ENCODE peak calls at places on chromosomes 11 and 22, in four cellular contexts. One of them, this sample, is unnamed.

GRCh38 chr11:134647066-134647746 is 235.2 kb upstream of the B3GAT1 start:
- DNase-seq in prostate gland: no peak
- DNase-seq in mucosa of descending colon: no peak
- DNase-seq in Peyer's patch: no peak
- DNase-seq in this sample: no peak

GRCh38 chr11:129973809-129974208 is 28.8 kb downstream of the PRDM10 start:
- DNase-seq in mucosa of descending colon: no peak
- DNase-seq in prostate gland: no peak
- DNase-seq in Peyer's patch: no peak
- DNase-seq in this sample: no peak

GRCh38 chr11:93485983-93486382 is 57.2 kb downstream of the SMCO4 start:
- DNase-seq in mucosa of descending colon: no peak
- DNase-seq in Peyer's patch: no peak
- DNase-seq in prostate gland: no peak
- DNase-seq in this sample: no peak

GRCh38 chr22:44181033-44181911 is 547 bp downstream of the PARVG start:
- DNase-seq in mucosa of descending colon: peak; percentile 78
- DNase-seq in Peyer's patch: peak; percentile 75
- DNase-seq in prostate gland: no peak
- DNase-seq in this sample: peak; percentile 62

GRCh38 chr22:43007519-43008102 is 7.3 kb downstream of the PACSIN2 start:
- DNase-seq in Peyer's patch: no peak
- DNase-seq in prostate gland: no peak
- DNase-seq in mucosa of descending colon: peak; percentile 82
- DNase-seq in this sample: no peak

GRCh38 chr22:37138879-37139561 is 10.7 kb downstream of the IL2RB start:
- DNase-seq in Peyer's patch: no peak
- DNase-seq in prostate gland: no peak
- DNase-seq in mucosa of descending colon: no peak
- DNase-seq in this sample: no peak

GRCh38 chr22:38941488-38941987 is 15.9 kb upstream of the APOBEC3A start:
- DNase-seq in mucosa of descending colon: peak; percentile 48
- DNase-seq in Peyer's patch: no peak
- DNase-seq in prostate gland: no peak
- DNase-seq in this sample: peak; percentile 35

GRCh38 chr22:44625981-44626687 is 75.9 kb upstream of the PRR5 start:
- DNase-seq in prostate gland: peak; percentile 54
- DNase-seq in Peyer's patch: peak; percentile 63
- DNase-seq in mucosa of descending colon: peak; percentile 69
- DNase-seq in this sample: peak; percentile 67

GRCh38 chr11:6778518-6778917 is 4.3 kb upstream of the OR2AG1 start:
- DNase-seq in mucosa of descending colon: no peak
- DNase-seq in prostate gland: no peak
- DNase-seq in Peyer's patch: no peak
- DNase-seq in this sample: no peak

GRCh38 chr11:95922536-95923440 is 1.1 kb downstream of the MTMR2 start:
- DNase-seq in mucosa of descending colon: no peak
- DNase-seq in Peyer's patch: no peak
- DNase-seq in prostate gland: no peak
- DNase-seq in this sample: no peak

GRCh38 chr11:15707971-15708370 is 593.2 kb downstream of the INSC start:
- DNase-seq in mucosa of descending colon: peak; percentile 51
- DNase-seq in prostate gland: peak; percentile 81
- DNase-seq in Peyer's patch: no peak
- DNase-seq in this sample: no peak

GRCh38 chr11:125215205-125215565 is 50.6 kb downstream of the PKNOX2 start:
- DNase-seq in mucosa of descending colon: no peak
- DNase-seq in Peyer's patch: no peak
- DNase-seq in prostate gland: no peak
- DNase-seq in this sample: no peak

DNA sequence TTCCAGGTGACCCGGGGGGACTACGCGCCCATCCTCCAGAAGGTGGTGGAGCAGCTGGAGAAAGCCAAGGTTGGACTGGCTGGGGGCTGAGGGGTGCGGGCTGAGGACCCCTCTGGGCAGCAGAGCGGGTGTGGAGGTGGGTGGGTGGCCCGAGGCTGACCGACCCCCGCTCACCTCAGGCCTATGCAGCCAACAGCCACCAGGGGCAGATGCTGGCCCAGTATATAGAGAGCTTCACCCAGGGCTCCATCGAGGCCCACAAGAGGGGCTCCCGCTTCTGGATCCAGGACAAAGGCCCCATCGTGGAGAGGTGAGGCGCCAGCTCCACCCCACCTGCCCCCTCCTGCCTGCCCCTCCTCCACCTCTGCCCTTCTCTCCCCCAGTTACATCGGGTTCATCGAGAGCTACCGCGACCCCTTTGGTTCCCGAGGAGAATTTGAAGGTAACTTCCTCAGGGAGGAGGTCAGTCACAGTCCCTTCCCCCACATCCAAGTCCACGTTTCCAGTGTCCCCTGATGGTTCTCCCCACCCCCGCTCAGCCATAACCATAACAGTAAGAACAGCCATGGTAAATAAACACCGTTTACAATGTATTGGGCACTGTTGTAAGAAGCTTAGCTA is 11.2 kb downstream of the DPP3 start:
- DNase-seq in Peyer's patch: no peak
- DNase-seq in prostate gland: no peak
- DNase-seq in mucosa of descending colon: no peak
- DNase-seq in this sample: no peak
- TF ChIP-seq CTCF in Peyer's patch: peak; percentile 12
- TF ChIP-seq CTCF in prostate gland: no peak
- TF ChIP-seq CTCF in mucosa of descending colon: no peak
- TF ChIP-seq CTCF in this sample: no peak

DNA sequence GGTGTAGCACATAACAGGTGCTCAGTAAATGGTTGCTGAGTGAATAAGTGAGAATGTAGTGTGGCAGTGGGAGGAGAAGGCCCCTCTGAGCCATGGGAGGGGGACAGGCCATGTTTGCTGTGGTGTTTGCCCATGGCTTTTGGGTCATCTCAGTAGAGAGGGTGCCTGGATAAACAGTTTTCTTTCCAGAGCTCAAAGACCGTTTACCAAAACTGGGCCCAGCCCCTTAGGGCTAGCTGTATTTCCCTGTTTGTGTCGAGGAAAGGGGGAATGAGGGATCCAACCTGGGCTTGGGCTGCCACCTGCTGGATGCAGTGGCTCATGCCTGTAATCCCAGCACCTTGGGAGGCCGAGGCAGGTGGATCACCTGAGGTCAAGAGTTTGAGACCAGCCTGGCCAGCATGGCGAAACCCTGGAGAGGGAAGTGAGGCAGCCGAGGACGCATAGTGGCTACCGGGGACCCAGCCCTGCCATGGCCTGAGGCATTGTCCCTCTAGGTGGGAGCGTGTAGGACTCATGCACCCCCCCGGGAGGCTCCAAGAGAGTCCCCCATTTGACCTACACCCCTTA is 8.7 kb upstream of the LTO1 start:
- DNase-seq in Peyer's patch: no peak
- DNase-seq in mucosa of descending colon: no peak
- DNase-seq in prostate gland: no peak
- DNase-seq in this sample: no peak
- TF ChIP-seq CTCF in Peyer's patch: peak; percentile 25
- TF ChIP-seq CTCF in mucosa of descending colon: no peak
- TF ChIP-seq CTCF in prostate gland: peak; percentile 24
- TF ChIP-seq CTCF in this sample: no peak

GRCh38 chr22:35518781-35519180 is 21.9 kb upstream of the RASD2 start:
- DNase-seq in Peyer's patch: no peak
- DNase-seq in mucosa of descending colon: no peak
- DNase-seq in prostate gland: no peak
- DNase-seq in this sample: no peak
- TF ChIP-seq CTCF in Peyer's patch: no peak
- TF ChIP-seq CTCF in mucosa of descending colon: no peak
- TF ChIP-seq CTCF in prostate gland: no peak
- TF ChIP-seq CTCF in this sample: no peak

GRCh38 chr11:56172256-56172835 is 4.1 kb upstream of the OR5J2 start:
- DNase-seq in mucosa of descending colon: no peak
- DNase-seq in prostate gland: no peak
- DNase-seq in Peyer's patch: no peak
- DNase-seq in this sample: no peak
- TF ChIP-seq CTCF in mucosa of descending colon: no peak
- TF ChIP-seq CTCF in prostate gland: no peak
- TF ChIP-seq CTCF in Peyer's patch: no peak
- TF ChIP-seq CTCF in this sample: no peak

DNA sequence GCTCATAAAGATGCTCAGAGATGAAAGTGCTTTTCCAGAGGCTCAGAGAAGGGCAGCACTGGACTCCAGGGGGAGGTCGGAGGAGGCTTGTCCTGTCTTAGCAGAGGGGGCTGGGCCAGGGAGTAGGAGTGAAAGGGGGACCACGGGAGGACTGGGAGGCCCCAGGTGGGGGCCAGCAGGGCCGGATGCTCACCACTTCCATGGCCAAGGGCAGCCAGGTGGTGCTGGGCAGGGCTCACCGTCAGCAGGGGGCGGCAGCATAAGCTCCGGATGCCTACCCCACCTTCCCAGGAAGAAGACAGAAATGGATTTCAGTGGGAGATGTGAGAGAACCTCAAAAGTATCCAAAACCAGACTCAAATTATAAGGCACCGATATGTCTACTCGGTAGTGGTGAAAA is 11.0 kb downstream of the RAB36 start:
- DNase-seq in Peyer's patch: no peak
- DNase-seq in prostate gland: no peak
- DNase-seq in mucosa of descending colon: no peak
- DNase-seq in this sample: no peak
- TF ChIP-seq CTCF in Peyer's patch: no peak
- TF ChIP-seq CTCF in prostate gland: no peak
- TF ChIP-seq CTCF in mucosa of descending colon: no peak
- TF ChIP-seq CTCF in this sample: no peak

DNA sequence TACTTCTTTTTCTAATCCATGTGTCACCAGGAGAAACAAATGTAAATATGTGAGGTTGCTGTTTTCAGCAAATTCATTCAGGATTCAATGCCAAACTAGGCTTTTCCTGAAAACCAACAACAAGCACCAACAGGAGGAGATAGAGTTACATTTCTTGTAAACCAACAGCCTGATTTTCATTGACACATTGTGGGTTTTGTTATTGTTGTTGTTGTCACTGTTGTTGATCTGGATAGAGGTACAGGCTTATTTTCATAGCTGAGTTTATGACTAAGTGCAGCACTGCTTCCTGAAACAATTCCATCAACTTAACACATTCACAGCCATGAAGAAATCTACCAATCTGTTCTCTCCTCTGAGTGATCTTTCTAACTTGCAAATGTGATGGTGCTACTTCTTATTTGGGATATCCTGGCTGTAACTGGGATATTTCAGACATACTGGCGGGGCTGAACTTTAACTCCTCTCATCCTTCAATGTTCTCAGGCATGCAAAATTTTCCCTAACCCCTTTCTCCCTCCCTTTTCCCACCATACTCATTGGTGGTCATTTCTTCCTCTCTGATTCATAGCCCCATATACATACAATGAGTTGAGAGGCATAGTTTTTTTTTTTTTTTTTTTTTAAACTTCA is 65.5 kb downstream of the ME3 start:
- DNase-seq in mucosa of descending colon: no peak
- DNase-seq in Peyer's patch: no peak
- DNase-seq in prostate gland: no peak
- DNase-seq in this sample: no peak
- TF ChIP-seq CTCF in mucosa of descending colon: no peak
- TF ChIP-seq CTCF in Peyer's patch: no peak
- TF ChIP-seq CTCF in prostate gland: no peak
- TF ChIP-seq CTCF in this sample: no peak

GRCh38 chr11:22331771-22332170 is 6.4 kb upstream of the SLC17A6 start:
- DNase-seq in prostate gland: no peak
- DNase-seq in Peyer's patch: no peak
- DNase-seq in mucosa of descending colon: no peak
- DNase-seq in this sample: no peak
- TF ChIP-seq CTCF in prostate gland: no peak
- TF ChIP-seq CTCF in Peyer's patch: no peak
- TF ChIP-seq CTCF in mucosa of descending colon: no peak
- TF ChIP-seq CTCF in this sample: no peak

DNA sequence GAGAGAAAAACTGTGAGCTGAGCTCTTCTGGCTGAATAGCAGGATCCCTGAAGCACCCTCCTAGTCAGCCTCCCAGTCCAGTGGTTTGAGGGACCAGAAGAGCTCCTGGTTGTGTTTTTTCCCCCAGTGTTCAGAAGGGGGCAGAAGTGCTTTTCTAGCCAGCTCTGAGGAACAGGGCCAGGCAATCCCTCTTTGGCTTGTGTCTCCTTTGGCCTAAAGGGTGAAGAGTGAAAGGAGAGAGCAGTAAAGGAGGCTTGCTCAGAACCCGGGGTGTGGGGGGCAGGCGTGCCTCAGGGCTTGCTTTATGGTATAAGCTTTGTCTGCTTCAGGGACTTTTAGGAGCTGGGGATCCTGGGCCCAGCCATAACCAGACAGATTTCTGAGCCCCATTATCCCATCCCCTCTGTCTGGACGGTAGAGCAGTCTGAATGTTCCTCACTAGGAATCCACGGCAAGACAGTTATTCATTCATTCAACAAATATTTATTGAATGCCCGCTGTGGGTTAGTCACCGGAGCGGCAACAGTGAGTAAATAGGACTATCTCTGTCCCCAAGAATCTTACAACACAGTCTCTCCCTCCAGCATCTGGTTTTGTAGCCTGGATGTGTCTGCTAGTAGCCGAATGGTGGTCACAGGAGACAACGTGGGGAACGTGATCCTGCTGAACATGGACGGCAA is 14.5 kb downstream of the ACP2 start:
- DNase-seq in mucosa of descending colon: no peak
- DNase-seq in Peyer's patch: no peak
- DNase-seq in prostate gland: no peak
- DNase-seq in this sample: no peak
- TF ChIP-seq CTCF in mucosa of descending colon: no peak
- TF ChIP-seq CTCF in Peyer's patch: no peak
- TF ChIP-seq CTCF in prostate gland: no peak
- TF ChIP-seq CTCF in this sample: no peak

GRCh38 chr11:45748801-45749200 is 56.1 kb upstream of the SLC35C1 start:
- DNase-seq in Peyer's patch: no peak
- DNase-seq in mucosa of descending colon: no peak
- DNase-seq in prostate gland: no peak
- DNase-seq in this sample: no peak
- TF ChIP-seq CTCF in Peyer's patch: no peak
- TF ChIP-seq CTCF in mucosa of descending colon: no peak
- TF ChIP-seq CTCF in prostate gland: no peak
- TF ChIP-seq CTCF in this sample: no peak